ENCODE peak calls at places on chromosomes 5 and 9, in five cellular contexts. M is sigmoid colon, A is prostate gland, H is breast epithelium, G is vagina. U is an unnamed sample. For H3K4me1, the result is how much of the 10 kb centered on the place peaks cover.

GRCh38 chr5:13250450-13251291 is 693.8 kb downstream of the DNAH5 start:
- DNase-seq in M (no peak), A (no peak), H (no peak), G (no peak), U (no peak)

GRCh38 chr5:99590806-99591205 is 662.0 kb upstream of the CHD1 start:
- DNase-seq in M (no peak), A (no peak), H (no peak), G (no peak), U (no peak)

GRCh38 chr5:133453084-133453765 is 159.1 kb downstream of the FSTL4 start:
- DNase-seq in M (no peak), A (no peak), H (no peak), G (no peak), U (no peak)

GRCh38 chr5:157543825-157544622 is 31.6 kb downstream of the ADAM19 start:
- DNase-seq in M (no peak), A (no peak), H (no peak), G (no peak), U (no peak)

GRCh38 chr5:17401509-17402290 is 96.3 kb upstream of the TAF11L2 start:
- DNase-seq in M (no peak), A (no peak), H (no peak), G (no peak), U (no peak)

GRCh38 chr9:2317591-2317990 is 302.4 kb downstream of the SMARCA2 start:
- DNase-seq in M (no peak), A (no peak), H (no peak), G (no peak), U (no peak)

GRCh38 chr9:114953917-114954316 is 23.5 kb upstream of the TNFSF8 start:
- DNase-seq in M (no peak), A (peak), H (no peak), G (no peak), U (no peak)

GRCh38 chr5:142013734-142014495 is 1.1 kb upstream of the GNPDA1 start:
- DNase-seq in M (peak), A (no peak), H (no peak), G (no peak), U (peak)

GRCh38 chr9:37953775-37954437 is 50.0 kb upstream of the SLC25A51 start:
- DNase-seq in M (no peak), A (no peak), H (no peak), G (no peak), U (no peak)

GRCh38 chr9:16442622-16443021 is 427.8 kb downstream of the BNC2 start:
- DNase-seq in M (peak), A (no peak), H (no peak), G (no peak), U (no peak)

GRCh38 chr5:151562019-151562707 is 29.0 kb downstream of the FAT2 start:
- DNase-seq in M (no peak), A (no peak), H (no peak), G (no peak), U (no peak)

GRCh38 chr5:181028032-181028819 is 11.8 kb upstream of the BTNL9 start:
- DNase-seq in M (no peak), A (no peak), H (peak), G (no peak), U (no peak)

GRCh38 chr9:33248606-33249005 is 8.6 kb downstream of the SPINK4 start:
- DNase-seq in M (peak), A (no peak), H (no peak), G (no peak), U (no peak)

GRCh38 chr9:134690946-134691694 is 49.5 kb downstream of the COL5A1 start:
- DNase-seq in M (peak), A (no peak), H (no peak), G (no peak), U (no peak)

GRCh38 chr9:113350338-113350672 is 964 bp downstream of the BSPRY start:
- DNase-seq in M (no peak), A (no peak), H (no peak), G (no peak), U (no peak)

GRCh38 chr5:141349917-141350619 is at the start of gene PCDHGB1:
- DNase-seq in M (no peak), A (no peak), H (no peak), G (no peak), U (no peak)

DNA sequence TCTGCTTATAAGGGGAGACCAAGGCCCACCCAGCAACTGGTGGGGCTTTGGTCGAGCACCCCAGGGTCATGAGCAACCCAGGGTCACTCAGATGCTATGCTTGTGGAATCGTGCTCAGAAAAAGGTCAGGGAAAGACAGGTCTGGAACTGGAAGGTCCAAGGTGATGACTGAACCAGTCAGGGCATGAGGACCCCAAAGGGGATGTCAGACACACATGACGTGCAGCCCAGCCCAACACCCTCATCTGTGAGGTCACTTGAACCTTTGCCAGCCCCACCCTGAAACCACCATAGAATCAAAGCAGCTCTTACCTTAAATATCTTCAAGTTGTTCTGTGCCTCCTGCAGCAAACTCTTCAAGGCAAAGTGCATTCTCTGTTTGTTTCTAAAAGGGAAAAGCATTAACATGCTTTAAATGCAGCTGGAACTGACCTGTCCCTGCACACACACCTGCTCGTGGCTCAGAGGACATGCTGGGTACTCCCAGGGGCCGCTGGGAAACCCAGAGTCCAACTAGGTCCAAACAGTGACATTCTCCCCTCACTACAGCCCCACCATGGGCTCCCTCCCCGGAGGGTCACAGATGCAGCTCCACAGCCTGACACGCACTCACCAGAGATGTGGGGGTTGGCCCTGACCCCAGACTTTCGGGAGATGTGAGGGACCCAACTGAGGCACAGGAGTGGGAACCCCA is 29.4 kb downstream of the IPPK start:
- DNase-seq in M (peak), A (no peak), H (no peak), G (peak), U (no peak)
- TF ChIP-seq POLR2AphosphoS5 in M (no peak), A (no peak), H (no peak), G (no peak), U (no peak)

GRCh38 chr9:71752928-71753327 is 15.4 kb downstream of the CEMIP2 start:
- DNase-seq in M (no peak), A (no peak), H (no peak), G (no peak), U (no peak)
- H3K4me1 ChIP-seq in M (under half), A (under half), H (under half), G (under half), U (under half)

DNA sequence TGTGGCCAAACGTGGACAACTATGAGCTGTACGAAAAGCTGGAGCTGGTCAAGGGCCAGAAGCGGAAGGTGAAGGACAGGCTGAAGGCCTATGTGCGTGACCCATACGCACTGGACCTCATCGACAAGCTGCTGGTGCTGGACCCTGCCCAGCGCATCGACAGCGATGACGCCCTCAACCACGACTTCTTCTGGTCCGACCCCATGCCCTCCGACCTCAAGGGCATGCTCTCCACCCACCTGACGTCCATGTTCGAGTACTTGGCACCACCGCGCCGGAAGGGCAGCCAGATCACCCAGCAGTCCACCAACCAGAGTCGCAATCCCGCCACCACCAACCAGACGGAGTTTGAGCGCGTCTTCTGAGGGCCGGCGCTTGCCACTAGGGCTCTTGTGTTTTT is 3.3 kb downstream of the CDK9 start:
- DNase-seq in M (no peak), A (no peak), H (no peak), G (no peak), U (no peak)
- TF ChIP-seq POLR2A in M (no peak), A (no peak), H (no peak), G (no peak), U (no peak)

DNA sequence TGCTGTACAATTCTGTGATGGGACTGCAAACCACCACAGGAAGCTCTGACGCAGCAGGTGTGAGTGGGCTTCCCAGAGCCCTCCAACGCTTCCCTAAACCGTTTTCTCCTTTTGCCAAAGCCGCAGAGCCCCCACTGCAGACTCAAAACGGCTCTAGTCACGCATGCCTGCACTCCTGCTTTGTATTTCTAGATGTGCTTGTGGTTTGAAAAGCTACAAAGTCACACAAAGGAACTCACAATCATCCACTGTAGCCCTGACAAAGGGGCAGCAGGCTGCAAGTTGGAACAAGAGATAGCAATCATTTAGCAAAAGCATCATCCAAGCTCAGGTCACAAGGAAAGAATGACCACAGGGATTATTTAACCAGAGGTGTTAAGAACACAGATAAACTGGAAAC is 79.3 kb downstream of the PTPN3 start:
- DNase-seq in M (no peak), A (no peak), H (no peak), G (no peak), U (no peak)
- TF ChIP-seq POLR2AphosphoS5 in M (no peak), A (no peak), H (no peak), G (no peak), U (no peak)

DNA sequence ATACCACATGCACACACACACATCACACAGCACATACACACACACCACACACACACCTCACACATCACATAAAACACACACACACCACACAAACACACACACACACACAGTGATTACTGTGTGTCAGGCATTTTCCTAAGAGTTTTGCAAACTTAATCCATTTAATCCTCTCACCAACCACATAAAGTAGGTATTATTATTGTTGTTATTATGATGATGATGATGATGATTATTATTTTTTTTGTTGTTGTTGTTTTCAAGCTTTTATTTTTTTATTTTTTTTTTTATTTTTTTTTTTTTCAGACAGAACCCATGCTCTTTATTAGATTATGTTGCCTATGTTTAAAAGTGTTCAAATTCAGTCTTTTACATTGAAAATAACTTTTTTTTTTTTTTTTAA is 31.5 kb downstream of the JADE2 start:
- DNase-seq in M (no peak), A (no peak), H (no peak), G (no peak), U (no peak)
- H3K4me1 ChIP-seq in M (under half), A (under half), H (under half), G (under half), U (under half)

GRCh38 chr9:131627846-131628820 is 82.8 kb downstream of the PRRT1B start:
- DNase-seq in M (no peak), A (no peak), H (no peak), G (no peak), U (no peak)
- TF ChIP-seq POLR2A in M (peak), A (no peak), H (no peak), G (no peak), U (peak)

GRCh38 chr5:50672663-50673062 is 6.2 kb downstream of the PARP8 start:
- DNase-seq in M (no peak), A (no peak), H (no peak), G (no peak), U (no peak)
- TF ChIP-seq POLR2AphosphoS5 in M (no peak), A (no peak), H (no peak), G (no peak), U (no peak)

GRCh38 chr5:41410737-41411136 is 99.7 kb downstream of the PLCXD3 start:
- DNase-seq in M (no peak), A (no peak), H (no peak), G (no peak), U (no peak)

GRCh38 chr5:41412496-41412895 is 97.9 kb downstream of the PLCXD3 start:
- DNase-seq in M (no peak), A (no peak), H (no peak), G (no peak), U (no peak)

GRCh38 chr5:41415242-41415641 is 95.2 kb downstream of the PLCXD3 start:
- DNase-seq in M (no peak), A (no peak), H (no peak), G (no peak), U (no peak)

GRCh38 chr5:41414598-41414997 is 95.8 kb downstream of the PLCXD3 start:
- DNase-seq in M (peak), A (no peak), H (no peak), G (no peak), U (no peak)

DNA sequence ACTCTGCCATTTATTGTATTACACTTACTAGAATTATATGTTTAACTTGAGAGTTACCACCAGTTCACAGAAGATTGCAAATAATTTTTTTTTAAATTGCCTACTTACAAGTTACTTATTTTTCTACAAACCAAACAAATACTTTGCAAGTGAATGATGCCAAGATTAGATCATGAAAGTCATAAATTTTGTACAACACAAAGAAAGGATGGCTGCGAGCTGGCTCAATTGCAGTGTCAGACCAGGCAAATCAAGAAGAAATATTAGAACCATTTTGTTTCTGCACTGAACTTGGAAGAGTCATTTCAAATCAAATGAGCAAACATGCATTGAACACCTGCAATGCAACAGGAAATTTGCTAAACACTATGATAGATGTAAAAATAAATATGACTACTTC is 97.3 kb downstream of the PLCXD3 start:
- DNase-seq in M (no peak), A (no peak), H (no peak), G (no peak), U (no peak)
- H3K4me1 ChIP-seq in M (under half), A (under half), H (under half), G (under half), U (under half)

DNA sequence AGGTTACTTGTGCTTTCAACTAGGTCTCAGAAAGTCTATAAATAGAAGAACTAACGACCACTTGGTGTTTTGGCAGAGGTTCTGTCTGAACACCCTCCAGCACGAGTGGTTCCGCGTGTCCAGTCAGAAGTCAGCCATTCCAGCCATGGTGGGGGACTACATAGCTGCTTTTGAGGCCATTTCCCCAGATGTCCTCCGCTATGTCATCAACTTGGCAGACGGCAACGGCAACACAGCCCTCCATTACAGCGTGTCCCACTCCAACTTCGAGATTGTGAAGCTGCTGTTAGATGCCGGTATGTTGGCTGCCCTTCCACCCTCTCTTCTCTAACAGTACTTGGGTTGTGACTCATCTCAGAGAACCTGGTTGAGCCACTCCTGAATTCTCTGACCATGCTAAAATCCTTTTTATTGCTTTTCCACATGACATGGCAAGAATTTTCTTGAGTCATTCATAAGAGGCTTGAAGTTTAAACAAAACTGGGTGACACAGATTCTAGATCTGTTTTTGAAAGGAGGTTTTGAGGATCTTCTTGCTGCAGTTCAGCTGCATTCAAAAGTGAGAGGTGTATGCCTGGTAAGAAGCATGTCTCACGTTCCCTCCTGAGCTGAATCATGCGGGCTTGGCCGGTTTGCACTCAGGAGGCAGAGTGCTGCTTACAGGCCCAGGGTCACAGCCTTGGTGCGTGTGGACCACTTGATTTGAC is 103.1 kb upstream of the DMRT1 start:
- DNase-seq in M (peak), A (peak), H (no peak), G (peak), U (peak)
- TF ChIP-seq POLR2A in M (no peak), A (no peak), H (no peak), G (no peak), U (no peak)